ENCODE peak calls at places on chromosomes 6 and 20, in ten cellular contexts. One of them, this sample, is unnamed. For H3K4me1 and H3K9me3, the result is how much of the 10 kb centered on the place peaks cover.

GRCh38 chr20:49447946-49448809 is 34.3 kb downstream of the KCNB1 start:
- DNase-seq in endodermal cell: peak
- DNase-seq in neuronal stem cell: no peak
- DNase-seq in ovary: no peak
- DNase-seq in esophagus squamous epithelium: no peak
- DNase-seq in testis: peak
- DNase-seq in CD4-positive, CD25-positive, alpha-beta regulatory T cell: no peak
- DNase-seq in A549: no peak
- DNase-seq in adrenal gland: no peak
- DNase-seq in left ventricle myocardium inferior: peak
- DNase-seq in this sample: peak

GRCh38 chr20:37160683-37161082 is 18.4 kb upstream of the RPN2 start:
- DNase-seq in esophagus squamous epithelium: no peak
- DNase-seq in A549: no peak
- DNase-seq in left ventricle myocardium inferior: no peak
- DNase-seq in endodermal cell: no peak
- DNase-seq in CD4-positive, CD25-positive, alpha-beta regulatory T cell: no peak
- DNase-seq in ovary: no peak
- DNase-seq in neuronal stem cell: no peak
- DNase-seq in adrenal gland: no peak
- DNase-seq in testis: no peak
- DNase-seq in this sample: no peak

GRCh38 chr6:19465760-19466159 is 371.4 kb upstream of the ID4 start:
- DNase-seq in adrenal gland: no peak
- DNase-seq in neuronal stem cell: no peak
- DNase-seq in left ventricle myocardium inferior: no peak
- DNase-seq in testis: no peak
- DNase-seq in esophagus squamous epithelium: no peak
- DNase-seq in endodermal cell: no peak
- DNase-seq in ovary: no peak
- DNase-seq in A549: peak
- DNase-seq in CD4-positive, CD25-positive, alpha-beta regulatory T cell: no peak
- DNase-seq in this sample: no peak

GRCh38 chr20:4135385-4136077 is 120.2 kb upstream of the RNF24 start:
- DNase-seq in testis: no peak
- DNase-seq in CD4-positive, CD25-positive, alpha-beta regulatory T cell: no peak
- DNase-seq in left ventricle myocardium inferior: no peak
- DNase-seq in neuronal stem cell: no peak
- DNase-seq in esophagus squamous epithelium: no peak
- DNase-seq in ovary: peak
- DNase-seq in adrenal gland: peak
- DNase-seq in A549: peak
- DNase-seq in endodermal cell: peak
- DNase-seq in this sample: no peak

GRCh38 chr6:111027219-111027618 is 45.4 kb downstream of the RPF2 start:
- DNase-seq in ovary: no peak
- DNase-seq in CD4-positive, CD25-positive, alpha-beta regulatory T cell: no peak
- DNase-seq in testis: no peak
- DNase-seq in left ventricle myocardium inferior: no peak
- DNase-seq in adrenal gland: no peak
- DNase-seq in neuronal stem cell: no peak
- DNase-seq in esophagus squamous epithelium: no peak
- DNase-seq in endodermal cell: no peak
- DNase-seq in A549: peak
- DNase-seq in this sample: no peak

GRCh38 chr6:34992353-34992752 is 103.3 kb downstream of the ANKS1A start:
- DNase-seq in A549: no peak
- DNase-seq in testis: no peak
- DNase-seq in left ventricle myocardium inferior: no peak
- DNase-seq in ovary: no peak
- DNase-seq in neuronal stem cell: no peak
- DNase-seq in esophagus squamous epithelium: no peak
- DNase-seq in endodermal cell: peak
- DNase-seq in adrenal gland: no peak
- DNase-seq in CD4-positive, CD25-positive, alpha-beta regulatory T cell: no peak
- DNase-seq in this sample: no peak

GRCh38 chr20:44004306-44004915 is 89.8 kb downstream of the TOX2 start:
- DNase-seq in left ventricle myocardium inferior: peak
- DNase-seq in neuronal stem cell: no peak
- DNase-seq in A549: no peak
- DNase-seq in testis: no peak
- DNase-seq in endodermal cell: no peak
- DNase-seq in adrenal gland: no peak
- DNase-seq in CD4-positive, CD25-positive, alpha-beta regulatory T cell: no peak
- DNase-seq in ovary: no peak
- DNase-seq in esophagus squamous epithelium: no peak
- DNase-seq in this sample: no peak

GRCh38 chr6:159190460-159190859 is 21.3 kb downstream of the FNDC1 start:
- DNase-seq in ovary: no peak
- DNase-seq in left ventricle myocardium inferior: no peak
- DNase-seq in testis: no peak
- DNase-seq in esophagus squamous epithelium: no peak
- DNase-seq in CD4-positive, CD25-positive, alpha-beta regulatory T cell: no peak
- DNase-seq in neuronal stem cell: no peak
- DNase-seq in adrenal gland: no peak
- DNase-seq in endodermal cell: no peak
- DNase-seq in A549: no peak
- DNase-seq in this sample: no peak

GRCh38 chr6:137025786-137026730 is 18.7 kb downstream of the IL20RA start:
- DNase-seq in esophagus squamous epithelium: no peak
- DNase-seq in CD4-positive, CD25-positive, alpha-beta regulatory T cell: no peak
- DNase-seq in neuronal stem cell: no peak
- DNase-seq in ovary: no peak
- DNase-seq in A549: no peak
- DNase-seq in endodermal cell: no peak
- DNase-seq in left ventricle myocardium inferior: no peak
- DNase-seq in adrenal gland: no peak
- DNase-seq in testis: no peak
- DNase-seq in this sample: no peak

GRCh38 chr20:47379433-47380150 is 23.1 kb upstream of the ZMYND8 start:
- DNase-seq in ovary: peak
- DNase-seq in esophagus squamous epithelium: no peak
- DNase-seq in testis: no peak
- DNase-seq in neuronal stem cell: no peak
- DNase-seq in endodermal cell: no peak
- DNase-seq in left ventricle myocardium inferior: no peak
- DNase-seq in A549: peak
- DNase-seq in adrenal gland: no peak
- DNase-seq in CD4-positive, CD25-positive, alpha-beta regulatory T cell: no peak
- DNase-seq in this sample: peak

GRCh38 chr20:43541214-43541613 is 17.6 kb upstream of the SGK2 start:
- DNase-seq in A549: no peak
- DNase-seq in left ventricle myocardium inferior: no peak
- DNase-seq in CD4-positive, CD25-positive, alpha-beta regulatory T cell: no peak
- DNase-seq in neuronal stem cell: no peak
- DNase-seq in endodermal cell: no peak
- DNase-seq in testis: no peak
- DNase-seq in esophagus squamous epithelium: no peak
- DNase-seq in adrenal gland: no peak
- DNase-seq in ovary: no peak
- DNase-seq in this sample: no peak

GRCh38 chr6:34465551-34466241 is at the start of gene PACSIN1:
- DNase-seq in CD4-positive, CD25-positive, alpha-beta regulatory T cell: no peak
- DNase-seq in endodermal cell: peak
- DNase-seq in adrenal gland: peak
- DNase-seq in esophagus squamous epithelium: no peak
- DNase-seq in A549: no peak
- DNase-seq in neuronal stem cell: peak
- DNase-seq in ovary: no peak
- DNase-seq in testis: peak
- DNase-seq in left ventricle myocardium inferior: peak
- DNase-seq in this sample: peak

GRCh38 chr6:13135152-13135551 is 193.2 kb downstream of the TBC1D7 start:
- DNase-seq in left ventricle myocardium inferior: no peak
- DNase-seq in adrenal gland: no peak
- DNase-seq in esophagus squamous epithelium: no peak
- DNase-seq in ovary: no peak
- DNase-seq in neuronal stem cell: no peak
- DNase-seq in A549: no peak
- DNase-seq in CD4-positive, CD25-positive, alpha-beta regulatory T cell: no peak
- DNase-seq in endodermal cell: peak
- DNase-seq in testis: no peak
- DNase-seq in this sample: no peak

GRCh38 chr20:53870426-53871199 is 199.8 kb downstream of the BCAS1 start:
- DNase-seq in testis: no peak
- DNase-seq in neuronal stem cell: no peak
- DNase-seq in esophagus squamous epithelium: no peak
- DNase-seq in A549: no peak
- DNase-seq in adrenal gland: no peak
- DNase-seq in CD4-positive, CD25-positive, alpha-beta regulatory T cell: no peak
- DNase-seq in endodermal cell: peak
- DNase-seq in ovary: no peak
- DNase-seq in left ventricle myocardium inferior: no peak
- DNase-seq in this sample: no peak
- H3K4me1 ChIP-seq in testis: under half
- H3K4me1 ChIP-seq in neuronal stem cell: under half
- H3K4me1 ChIP-seq in esophagus squamous epithelium: under half
- H3K4me1 ChIP-seq in A549: half or more
- H3K4me1 ChIP-seq in adrenal gland: under half
- H3K4me1 ChIP-seq in CD4-positive, CD25-positive, alpha-beta regulatory T cell: half or more
- H3K4me1 ChIP-seq in endodermal cell: under half
- H3K4me1 ChIP-seq in ovary: under half
- H3K4me1 ChIP-seq in left ventricle myocardium inferior: under half
- H3K4me1 ChIP-seq in this sample: under half

GRCh38 chr6:157008568-157008967 is 231.4 kb downstream of the ARID1B start:
- DNase-seq in left ventricle myocardium inferior: no peak
- DNase-seq in esophagus squamous epithelium: no peak
- DNase-seq in testis: no peak
- DNase-seq in adrenal gland: no peak
- DNase-seq in neuronal stem cell: no peak
- DNase-seq in ovary: no peak
- DNase-seq in A549: no peak
- DNase-seq in CD4-positive, CD25-positive, alpha-beta regulatory T cell: no peak
- DNase-seq in endodermal cell: peak
- DNase-seq in this sample: no peak

GRCh38 chr6:157004530-157004929 is 227.4 kb downstream of the ARID1B start:
- DNase-seq in testis: no peak
- DNase-seq in neuronal stem cell: no peak
- DNase-seq in esophagus squamous epithelium: no peak
- DNase-seq in adrenal gland: no peak
- DNase-seq in A549: no peak
- DNase-seq in left ventricle myocardium inferior: no peak
- DNase-seq in CD4-positive, CD25-positive, alpha-beta regulatory T cell: no peak
- DNase-seq in ovary: no peak
- DNase-seq in endodermal cell: no peak
- DNase-seq in this sample: no peak

GRCh38 chr6:157001716-157002115 is 224.5 kb downstream of the ARID1B start:
- DNase-seq in adrenal gland: no peak
- DNase-seq in esophagus squamous epithelium: no peak
- DNase-seq in CD4-positive, CD25-positive, alpha-beta regulatory T cell: no peak
- DNase-seq in testis: no peak
- DNase-seq in neuronal stem cell: no peak
- DNase-seq in endodermal cell: peak
- DNase-seq in left ventricle myocardium inferior: no peak
- DNase-seq in ovary: no peak
- DNase-seq in A549: no peak
- DNase-seq in this sample: no peak

GRCh38 chr6:157002795-157003194 is 225.6 kb downstream of the ARID1B start:
- DNase-seq in ovary: no peak
- DNase-seq in CD4-positive, CD25-positive, alpha-beta regulatory T cell: no peak
- DNase-seq in endodermal cell: peak
- DNase-seq in esophagus squamous epithelium: no peak
- DNase-seq in neuronal stem cell: no peak
- DNase-seq in testis: no peak
- DNase-seq in A549: no peak
- DNase-seq in adrenal gland: no peak
- DNase-seq in left ventricle myocardium inferior: no peak
- DNase-seq in this sample: no peak

GRCh38 chr6:157005940-157006339 is 228.8 kb downstream of the ARID1B start:
- DNase-seq in neuronal stem cell: no peak
- DNase-seq in esophagus squamous epithelium: no peak
- DNase-seq in ovary: no peak
- DNase-seq in testis: no peak
- DNase-seq in adrenal gland: no peak
- DNase-seq in A549: no peak
- DNase-seq in CD4-positive, CD25-positive, alpha-beta regulatory T cell: no peak
- DNase-seq in endodermal cell: no peak
- DNase-seq in left ventricle myocardium inferior: no peak
- DNase-seq in this sample: no peak
- H3K4me3 ChIP-seq in neuronal stem cell: no peak
- H3K4me3 ChIP-seq in esophagus squamous epithelium: no peak
- H3K4me3 ChIP-seq in ovary: no peak
- H3K4me3 ChIP-seq in testis: no peak
- H3K4me3 ChIP-seq in adrenal gland: no peak
- H3K4me3 ChIP-seq in A549: no peak
- H3K4me3 ChIP-seq in CD4-positive, CD25-positive, alpha-beta regulatory T cell: no peak
- H3K4me3 ChIP-seq in endodermal cell: no peak
- H3K4me3 ChIP-seq in left ventricle myocardium inferior: no peak
- H3K4me3 ChIP-seq in this sample: no peak

GRCh38 chr6:4775591-4776492 is at the start of gene CDYL:
- DNase-seq in A549: peak
- DNase-seq in CD4-positive, CD25-positive, alpha-beta regulatory T cell: peak
- DNase-seq in esophagus squamous epithelium: peak
- DNase-seq in endodermal cell: peak
- DNase-seq in left ventricle myocardium inferior: peak
- DNase-seq in adrenal gland: peak
- DNase-seq in ovary: peak
- DNase-seq in neuronal stem cell: peak
- DNase-seq in testis: peak
- DNase-seq in this sample: peak
- H3K9me3 ChIP-seq in A549: under half
- H3K9me3 ChIP-seq in CD4-positive, CD25-positive, alpha-beta regulatory T cell: under half
- H3K9me3 ChIP-seq in esophagus squamous epithelium: under half
- H3K9me3 ChIP-seq in endodermal cell: under half
- H3K9me3 ChIP-seq in left ventricle myocardium inferior: under half
- H3K9me3 ChIP-seq in adrenal gland: under half
- H3K9me3 ChIP-seq in ovary: under half
- H3K9me3 ChIP-seq in neuronal stem cell: under half
- H3K9me3 ChIP-seq in testis: under half
- H3K9me3 ChIP-seq in this sample: under half

GRCh38 chr6:112154711-112155110 is 67.3 kb downstream of the FAM229B start:
- DNase-seq in endodermal cell: no peak
- DNase-seq in left ventricle myocardium inferior: no peak
- DNase-seq in ovary: no peak
- DNase-seq in testis: no peak
- DNase-seq in esophagus squamous epithelium: no peak
- DNase-seq in neuronal stem cell: no peak
- DNase-seq in CD4-positive, CD25-positive, alpha-beta regulatory T cell: no peak
- DNase-seq in adrenal gland: no peak
- DNase-seq in A549: no peak
- DNase-seq in this sample: no peak
- H3K4me1 ChIP-seq in endodermal cell: under half
- H3K4me1 ChIP-seq in left ventricle myocardium inferior: under half
- H3K4me1 ChIP-seq in ovary: under half
- H3K4me1 ChIP-seq in testis: under half
- H3K4me1 ChIP-seq in esophagus squamous epithelium: under half
- H3K4me1 ChIP-seq in neuronal stem cell: under half
- H3K4me1 ChIP-seq in CD4-positive, CD25-positive, alpha-beta regulatory T cell: under half
- H3K4me1 ChIP-seq in adrenal gland: under half
- H3K4me1 ChIP-seq in A549: under half
- H3K4me1 ChIP-seq in this sample: under half